ENCODE peak calls at places on chromosomes 3 and 15, in four cellular contexts. R, D, A and G are unnamed samples.

GRCh38 chr3:192212335-192212734 is 515.0 kb downstream of the FGF12 start:
- DNase-seq in R (no peak), D (no peak), A (no peak), G (no peak)

GRCh38 chr15:62021991-62022600 is 38.2 kb downstream of the VPS13C start:
- DNase-seq in R (no peak), D (no peak), A (no peak), G (no peak)

GRCh38 chr3:173548261-173548660 is 150.7 kb downstream of the NLGN1 start:
- DNase-seq in R (no peak), D (no peak), A (no peak), G (no peak)

GRCh38 chr3:5011555-5012256 is 32.5 kb downstream of the BHLHE40 start:
- DNase-seq in R (no peak), D (no peak), A (no peak), G (no peak)

GRCh38 chr3:147383617-147384016 is 22.7 kb downstream of the ZIC4 start:
- DNase-seq in R (no peak), D (no peak), A (no peak), G (no peak)

GRCh38 chr3:46846624-46847542 is 16.4 kb downstream of the MYL3 start:
- DNase-seq in R (no peak), D (no peak), A (no peak), G (no peak)

GRCh38 chr15:59255647-59256380 is 49.2 kb downstream of the LDHAL6B start:
- DNase-seq in R (no peak), D (no peak), A (peak; percentile 43), G (no peak)

GRCh38 chr3:157132936-157133335 is 27.0 kb downstream of the CCNL1 start:
- DNase-seq in R (no peak), D (no peak), A (no peak), G (no peak)

GRCh38 chr15:93231261-93231939 is 142.4 kb upstream of the RGMA start:
- DNase-seq in R (no peak), D (no peak), A (no peak), G (no peak)

GRCh38 chr3:45435961-45436360 is 47.6 kb downstream of the LARS2 start:
- DNase-seq in R (no peak), D (no peak), A (no peak), G (no peak)

GRCh38 chr3:59802045-59802444 is 752.2 kb upstream of the CFAP20DC start:
- DNase-seq in R (no peak), D (no peak), A (no peak), G (no peak)

GRCh38 chr3:150216041-150216811 is 191.9 kb upstream of the TSC22D2 start:
- DNase-seq in R (no peak), D (peak; percentile 21), A (no peak), G (no peak)

GRCh38 chr15:74889882-74890768 is at the start of gene MPI:
- DNase-seq in R (peak; percentile 88), D (peak; percentile 81), A (peak; percentile 82), G (peak; percentile 56)

GRCh38 chr15:74891469-74891868 is 1.6 kb downstream of the MPI start:
- DNase-seq in R (no peak), D (no peak), A (peak; percentile 49), G (no peak)

GRCh38 chr15:74892931-74893330 is 3.1 kb downstream of the MPI start:
- DNase-seq in R (no peak), D (no peak), A (no peak), G (no peak)

GRCh38 chr15:74893627-74894026 is 3.8 kb downstream of the MPI start:
- DNase-seq in R (no peak), D (no peak), A (no peak), G (no peak)

DNA sequence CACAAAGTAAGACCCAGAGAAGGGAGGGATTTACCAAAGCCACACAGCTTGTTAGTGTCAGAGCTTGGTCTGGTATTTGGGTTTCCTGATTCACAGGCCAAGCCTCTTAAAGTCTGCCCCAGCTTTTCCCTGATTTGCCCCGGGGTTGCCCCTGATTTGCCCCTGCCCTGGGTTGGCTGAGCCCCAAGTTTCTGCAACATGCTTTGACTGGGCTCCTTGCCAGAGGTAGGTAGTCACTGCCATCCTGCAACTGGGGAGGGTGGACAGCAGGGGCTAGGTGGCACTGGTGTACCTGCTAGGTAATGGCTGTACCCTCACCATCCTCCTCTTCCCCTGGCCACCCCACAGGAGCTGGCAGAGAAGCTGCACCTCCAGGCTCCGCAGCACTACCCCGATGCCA is 2.5 kb downstream of the MPI start:
- DNase-seq in R (no peak), D (no peak), A (peak; percentile 69), G (no peak)
- TF ChIP-seq CTCF in R (no peak), D (no peak), A (no peak), G (no peak)

DNA sequence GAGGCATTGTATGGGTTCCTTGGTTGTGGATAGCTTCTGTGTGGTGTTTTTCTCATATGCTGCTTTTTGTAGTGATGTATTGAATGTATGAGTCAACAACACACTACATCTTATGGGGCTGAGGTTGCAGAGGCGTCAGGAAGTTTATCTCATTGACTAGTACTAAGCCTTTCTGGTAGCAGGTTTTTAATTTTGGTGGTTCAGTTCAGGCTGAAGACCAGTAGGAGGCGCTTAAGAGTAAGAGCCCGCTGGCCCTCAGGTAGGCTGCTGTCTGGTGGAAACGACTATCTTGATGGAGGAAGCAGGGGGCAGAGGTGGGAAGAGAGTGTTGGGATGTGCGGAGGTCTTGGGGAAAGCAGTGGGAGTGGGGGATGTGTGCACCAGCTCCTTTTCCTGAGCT is 62.4 kb downstream of the RTP4 start:
- DNase-seq in R (no peak), D (no peak), A (no peak), G (no peak)
- TF ChIP-seq CTCF in R (no peak), D (peak; percentile 22), A (no peak), G (no peak)

DNA sequence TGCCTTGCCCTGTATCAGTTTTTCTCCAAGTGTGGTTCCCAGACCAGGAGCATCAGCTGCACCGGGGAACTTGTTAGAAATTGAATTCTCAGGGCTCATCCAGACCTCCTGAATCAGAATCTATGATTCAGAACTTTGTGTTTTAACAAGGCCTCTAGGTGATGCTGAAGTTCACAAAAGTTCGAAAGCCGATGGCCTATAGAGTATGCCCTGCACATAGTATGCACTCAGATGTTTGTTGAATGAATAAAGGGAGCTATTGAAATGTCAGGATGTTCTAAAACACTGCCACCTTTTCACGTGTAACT is 666 bp upstream of the LARP6 start:
- DNase-seq in R (no peak), D (no peak), A (no peak), G (no peak)
- TF ChIP-seq CTCF in R (no peak), D (no peak), A (no peak), G (no peak)

GRCh38 chr15:43211336-43211735 is 9.5 kb downstream of the EPB42 start:
- DNase-seq in R (no peak), D (no peak), A (no peak), G (no peak)

GRCh38 chr15:43208052-43209002 is 12.5 kb downstream of the EPB42 start:
- DNase-seq in R (no peak), D (no peak), A (no peak), G (no peak)

GRCh38 chr15:43210807-43211206 is 10.0 kb downstream of the EPB42 start:
- DNase-seq in R (no peak), D (no peak), A (no peak), G (no peak)

GRCh38 chr15:43210172-43210745 is 10.6 kb downstream of the EPB42 start:
- DNase-seq in R (no peak), D (no peak), A (no peak), G (no peak)

GRCh38 chr15:43209059-43209824 is 11.6 kb downstream of the EPB42 start:
- DNase-seq in R (peak; percentile 40), D (no peak), A (no peak), G (no peak)
- TF ChIP-seq CTCF in R (no peak), D (no peak), A (no peak), G (no peak)